ENCODE peak calls at places on chromosome 16, in nine cellular contexts. S is stimulated activated CD8-positive, alpha-beta memory T cell treated with anti-CD3 and anti-CD28 coated beads, Interleukin-4, amount 100 ng/mL, for 4 hours; Y is H54; E is AG10803; O is AG08395; J is Daoy; B is stimulated activated naive CD4-positive, alpha-beta T cell; W is skeletal muscle cell; M is GM04504. F is an unnamed sample.

GRCh38 chr16:61968242-61968978 is 67.8 kb downstream of the CDH8 start:
- DNase-seq in J (no peak), Y (no peak), W (no peak), O (no peak), M (no peak), B (no peak), S (no peak), E (no peak), F (no peak)

GRCh38 chr16:81601008-81601428 is 156.4 kb downstream of the CMIP start:
- DNase-seq in Y (peak; percentile 70), O (peak; percentile 56), W (peak; percentile 54), J (peak; percentile 52), S (no peak), E (peak; percentile 54), B (no peak), M (no peak), F (peak; percentile 37)

GRCh38 chr16:73732143-73732542 is 564.5 kb upstream of the PSMD7 start:
- DNase-seq in Y (no peak), E (no peak), B (no peak), J (no peak), O (no peak), W (no peak), S (no peak), M (no peak), F (no peak)

GRCh38 chr16:71311553-71312158 is 22.5 kb upstream of the CMTR2 start:
- DNase-seq in W (no peak), M (no peak), J (peak; percentile 19), O (peak; percentile 25), E (peak; percentile 2), B (peak; percentile 2), Y (no peak), S (no peak), F (peak; percentile 11)

GRCh38 chr16:17083628-17084027 is 387.1 kb downstream of the XYLT1 start:
- DNase-seq in E (no peak), Y (no peak), J (no peak), S (no peak), O (no peak), M (no peak), W (no peak), B (no peak), F (no peak)

GRCh38 chr16:89194340-89195311 is 5.7 kb downstream of the SLC22A31 start:
- DNase-seq in E (no peak), Y (no peak), O (no peak), S (no peak), M (no peak), J (peak; percentile 1), W (no peak), B (no peak), F (no peak)

GRCh38 chr16:7344806-7345416 is 12.3 kb downstream of the RBFOX1 start:
- DNase-seq in J (no peak), E (no peak), W (no peak), S (no peak), O (no peak), M (no peak), B (no peak), Y (no peak), F (no peak)

GRCh38 chr16:1975432-1976215 is 3.8 kb downstream of the TBL3 start:
- DNase-seq in Y (no peak), M (no peak), W (no peak), J (no peak), S (no peak), B (no peak), O (no peak), E (no peak), F (no peak)

GRCh38 chr16:4935231-4935855 is 1.6 kb downstream of the PPL start:
- DNase-seq in S (no peak), B (no peak), W (peak; percentile 45), M (peak; percentile 78), O (peak; percentile 92), E (peak; percentile 98), J (no peak), Y (no peak), F (peak; percentile 51)

GRCh38 chr16:74567901-74568300 is 39.0 kb downstream of the GLG1 start:
- DNase-seq in W (no peak), M (no peak), J (no peak), E (no peak), Y (no peak), S (no peak), O (no peak), B (no peak), F (no peak)

GRCh38 chr16:71282943-71283342 is 6.3 kb downstream of the CMTR2 start:
- DNase-seq in B (no peak), J (no peak), E (no peak), S (no peak), O (no peak), M (no peak), Y (no peak), W (no peak), F (no peak)

GRCh38 chr16:85819711-85820110 is 20.2 kb downstream of the COX4I1 start:
- DNase-seq in J (peak; percentile 35), W (no peak), E (no peak), B (no peak), M (no peak), O (no peak), S (no peak), Y (no peak), F (peak; percentile 35)

GRCh38 chr16:66295191-66295590 is 71.3 kb upstream of the CDH5 start:
- DNase-seq in O (no peak), Y (no peak), E (no peak), J (no peak), S (no peak), B (no peak), W (no peak), M (no peak), F (no peak)

GRCh38 chr16:25747160-25747758 is 55.5 kb downstream of the HS3ST4 start:
- DNase-seq in B (no peak), J (no peak), O (no peak), Y (no peak), W (no peak), E (no peak), S (no peak), M (no peak), F (no peak)

GRCh38 chr16:81907681-81908080 is 103.6 kb downstream of the SDR42E1 start:
- DNase-seq in E (no peak), J (no peak), B (no peak), M (no peak), S (no peak), O (no peak), Y (no peak), W (no peak), F (no peak)

GRCh38 chr16:30651124-30652004 is 604 bp downstream of the PRR14 start:
- DNase-seq in W (no peak), Y (peak; percentile 75), M (peak; percentile 49), J (peak; percentile 69), B (peak; percentile 66), O (peak; percentile 81), E (peak; percentile 69), S (peak; percentile 33), F (peak; percentile 44)